ENCODE peak calls at places on chromosomes 6 and 20, in ten cellular contexts. One of them, this sample, is unnamed.

GRCh38 chr20:45798935-45799642 is 7.3 kb downstream of the DNTTIP1 start:
- DNase-seq in GM23248: peak
- DNase-seq in HepG2: peak
- DNase-seq in OCI-LY7: peak
- DNase-seq in DND-41: peak
- DNase-seq in IMR-90: peak
- DNase-seq in endothelial cell of umbilical vein: peak
- DNase-seq in astrocyte: no peak
- DNase-seq in PC-9: no peak
- DNase-seq in H9: peak
- DNase-seq in this sample: no peak

GRCh38 chr6:68657374-68657773 is 22.3 kb downstream of the ADGRB3 start:
- DNase-seq in PC-9: no peak
- DNase-seq in OCI-LY7: no peak
- DNase-seq in astrocyte: no peak
- DNase-seq in IMR-90: no peak
- DNase-seq in endothelial cell of umbilical vein: no peak
- DNase-seq in HepG2: no peak
- DNase-seq in GM23248: no peak
- DNase-seq in DND-41: no peak
- DNase-seq in H9: no peak
- DNase-seq in this sample: no peak

GRCh38 chr6:125753218-125753936 is 3.9 kb downstream of the HEY2 start:
- DNase-seq in PC-9: no peak
- DNase-seq in astrocyte: no peak
- DNase-seq in GM23248: peak
- DNase-seq in HepG2: peak
- DNase-seq in H9: no peak
- DNase-seq in OCI-LY7: peak
- DNase-seq in endothelial cell of umbilical vein: peak
- DNase-seq in IMR-90: peak
- DNase-seq in DND-41: no peak
- DNase-seq in this sample: peak

GRCh38 chr6:5753187-5753586 is 253.5 kb downstream of the NRN1 start:
- DNase-seq in PC-9: no peak
- DNase-seq in endothelial cell of umbilical vein: no peak
- DNase-seq in GM23248: no peak
- DNase-seq in H9: no peak
- DNase-seq in DND-41: no peak
- DNase-seq in OCI-LY7: no peak
- DNase-seq in IMR-90: no peak
- DNase-seq in HepG2: no peak
- DNase-seq in astrocyte: no peak
- DNase-seq in this sample: no peak

GRCh38 chr20:10332656-10333421 is 101.2 kb downstream of the MKKS start:
- DNase-seq in OCI-LY7: no peak
- DNase-seq in DND-41: no peak
- DNase-seq in endothelial cell of umbilical vein: no peak
- DNase-seq in astrocyte: peak
- DNase-seq in H9: no peak
- DNase-seq in PC-9: no peak
- DNase-seq in HepG2: no peak
- DNase-seq in GM23248: no peak
- DNase-seq in IMR-90: peak
- DNase-seq in this sample: no peak

GRCh38 chr6:44527191-44527960 is 139.9 kb downstream of the CDC5L start:
- DNase-seq in IMR-90: no peak
- DNase-seq in OCI-LY7: no peak
- DNase-seq in H9: peak
- DNase-seq in endothelial cell of umbilical vein: no peak
- DNase-seq in HepG2: no peak
- DNase-seq in astrocyte: no peak
- DNase-seq in DND-41: peak
- DNase-seq in PC-9: no peak
- DNase-seq in GM23248: no peak
- DNase-seq in this sample: no peak

GRCh38 chr6:5135783-5136376 is 50.7 kb downstream of the PPP1R3G start:
- DNase-seq in H9: no peak
- DNase-seq in endothelial cell of umbilical vein: peak
- DNase-seq in IMR-90: no peak
- DNase-seq in DND-41: peak
- DNase-seq in PC-9: no peak
- DNase-seq in GM23248: peak
- DNase-seq in OCI-LY7: peak
- DNase-seq in astrocyte: no peak
- DNase-seq in HepG2: peak
- DNase-seq in this sample: peak

GRCh38 chr20:38620501-38620900 is 18.9 kb downstream of the ARHGAP40 start:
- DNase-seq in DND-41: no peak
- DNase-seq in endothelial cell of umbilical vein: no peak
- DNase-seq in IMR-90: no peak
- DNase-seq in H9: no peak
- DNase-seq in OCI-LY7: no peak
- DNase-seq in HepG2: no peak
- DNase-seq in astrocyte: no peak
- DNase-seq in PC-9: no peak
- DNase-seq in GM23248: no peak
- DNase-seq in this sample: no peak

GRCh38 chr6:127191716-127192115 is 73.2 kb downstream of the RSPO3 start:
- DNase-seq in GM23248: peak
- DNase-seq in H9: no peak
- DNase-seq in PC-9: no peak
- DNase-seq in OCI-LY7: no peak
- DNase-seq in IMR-90: peak
- DNase-seq in HepG2: no peak
- DNase-seq in astrocyte: peak
- DNase-seq in DND-41: no peak
- DNase-seq in endothelial cell of umbilical vein: peak
- DNase-seq in this sample: no peak

GRCh38 chr6:11025911-11026635 is 18.0 kb downstream of the ELOVL2 start:
- DNase-seq in GM23248: no peak
- DNase-seq in PC-9: no peak
- DNase-seq in HepG2: no peak
- DNase-seq in endothelial cell of umbilical vein: no peak
- DNase-seq in IMR-90: no peak
- DNase-seq in astrocyte: no peak
- DNase-seq in H9: peak
- DNase-seq in OCI-LY7: peak
- DNase-seq in DND-41: no peak
- DNase-seq in this sample: no peak

GRCh38 chr20:11869641-11870040 is 48.1 kb upstream of the BTBD3 start:
- DNase-seq in OCI-LY7: no peak
- DNase-seq in H9: no peak
- DNase-seq in endothelial cell of umbilical vein: no peak
- DNase-seq in PC-9: no peak
- DNase-seq in DND-41: no peak
- DNase-seq in astrocyte: no peak
- DNase-seq in GM23248: no peak
- DNase-seq in HepG2: no peak
- DNase-seq in IMR-90: no peak
- DNase-seq in this sample: no peak

GRCh38 chr6:90294614-90294988 is 2.0 kb downstream of the BACH2 start:
- DNase-seq in astrocyte: no peak
- DNase-seq in H9: peak
- DNase-seq in PC-9: no peak
- DNase-seq in HepG2: no peak
- DNase-seq in endothelial cell of umbilical vein: no peak
- DNase-seq in GM23248: peak
- DNase-seq in DND-41: no peak
- DNase-seq in IMR-90: no peak
- DNase-seq in OCI-LY7: peak
- DNase-seq in this sample: no peak

GRCh38 chr6:149440735-149441662 is 40.9 kb downstream of the SUMO4 start:
- DNase-seq in GM23248: no peak
- DNase-seq in HepG2: peak
- DNase-seq in astrocyte: peak
- DNase-seq in PC-9: no peak
- DNase-seq in H9: no peak
- DNase-seq in OCI-LY7: no peak
- DNase-seq in IMR-90: peak
- DNase-seq in endothelial cell of umbilical vein: no peak
- DNase-seq in DND-41: peak
- DNase-seq in this sample: no peak
- H2AFZ ChIP-seq in GM23248: no peak
- H2AFZ ChIP-seq in HepG2: peak
- H2AFZ ChIP-seq in astrocyte: peak
- H2AFZ ChIP-seq in PC-9: no peak
- H2AFZ ChIP-seq in H9: no peak
- H2AFZ ChIP-seq in OCI-LY7: no peak
- H2AFZ ChIP-seq in IMR-90: peak
- H2AFZ ChIP-seq in endothelial cell of umbilical vein: no peak
- H2AFZ ChIP-seq in DND-41: no peak
- H2AFZ ChIP-seq in this sample: no peak

GRCh38 chr6:14784596-14785360 is 461.1 kb upstream of the JARID2 start:
- DNase-seq in HepG2: no peak
- DNase-seq in DND-41: no peak
- DNase-seq in endothelial cell of umbilical vein: no peak
- DNase-seq in IMR-90: no peak
- DNase-seq in OCI-LY7: no peak
- DNase-seq in GM23248: no peak
- DNase-seq in H9: peak
- DNase-seq in PC-9: no peak
- DNase-seq in astrocyte: no peak
- DNase-seq in this sample: no peak
- H2AFZ ChIP-seq in HepG2: no peak
- H2AFZ ChIP-seq in DND-41: peak
- H2AFZ ChIP-seq in endothelial cell of umbilical vein: no peak
- H2AFZ ChIP-seq in IMR-90: peak
- H2AFZ ChIP-seq in OCI-LY7: no peak
- H2AFZ ChIP-seq in GM23248: no peak
- H2AFZ ChIP-seq in H9: no peak
- H2AFZ ChIP-seq in PC-9: no peak
- H2AFZ ChIP-seq in astrocyte: peak
- H2AFZ ChIP-seq in this sample: no peak

GRCh38 chr6:13712485-13712990 is 903 bp upstream of the RANBP9 start:
- DNase-seq in GM23248: peak
- DNase-seq in DND-41: no peak
- DNase-seq in OCI-LY7: peak
- DNase-seq in astrocyte: no peak
- DNase-seq in H9: no peak
- DNase-seq in PC-9: peak
- DNase-seq in IMR-90: peak
- DNase-seq in HepG2: no peak
- DNase-seq in endothelial cell of umbilical vein: peak
- DNase-seq in this sample: no peak

GRCh38 chr6:13711726-13712484 is at the start of gene RANBP9:
- DNase-seq in HepG2: peak
- DNase-seq in H9: peak
- DNase-seq in DND-41: peak
- DNase-seq in endothelial cell of umbilical vein: peak
- DNase-seq in astrocyte: peak
- DNase-seq in OCI-LY7: peak
- DNase-seq in GM23248: peak
- DNase-seq in PC-9: peak
- DNase-seq in IMR-90: peak
- DNase-seq in this sample: peak

GRCh38 chr6:13709698-13710551 is 1.7 kb downstream of the RANBP9 start:
- DNase-seq in endothelial cell of umbilical vein: peak
- DNase-seq in IMR-90: peak
- DNase-seq in astrocyte: peak
- DNase-seq in DND-41: peak
- DNase-seq in H9: no peak
- DNase-seq in PC-9: peak
- DNase-seq in OCI-LY7: peak
- DNase-seq in GM23248: peak
- DNase-seq in HepG2: peak
- DNase-seq in this sample: no peak

GRCh38 chr6:13711384-13711725 is 280 bp downstream of the RANBP9 start:
- DNase-seq in IMR-90: no peak
- DNase-seq in HepG2: no peak
- DNase-seq in astrocyte: peak
- DNase-seq in GM23248: no peak
- DNase-seq in endothelial cell of umbilical vein: no peak
- DNase-seq in OCI-LY7: peak
- DNase-seq in H9: peak
- DNase-seq in PC-9: no peak
- DNase-seq in DND-41: no peak
- DNase-seq in this sample: no peak

DNA sequence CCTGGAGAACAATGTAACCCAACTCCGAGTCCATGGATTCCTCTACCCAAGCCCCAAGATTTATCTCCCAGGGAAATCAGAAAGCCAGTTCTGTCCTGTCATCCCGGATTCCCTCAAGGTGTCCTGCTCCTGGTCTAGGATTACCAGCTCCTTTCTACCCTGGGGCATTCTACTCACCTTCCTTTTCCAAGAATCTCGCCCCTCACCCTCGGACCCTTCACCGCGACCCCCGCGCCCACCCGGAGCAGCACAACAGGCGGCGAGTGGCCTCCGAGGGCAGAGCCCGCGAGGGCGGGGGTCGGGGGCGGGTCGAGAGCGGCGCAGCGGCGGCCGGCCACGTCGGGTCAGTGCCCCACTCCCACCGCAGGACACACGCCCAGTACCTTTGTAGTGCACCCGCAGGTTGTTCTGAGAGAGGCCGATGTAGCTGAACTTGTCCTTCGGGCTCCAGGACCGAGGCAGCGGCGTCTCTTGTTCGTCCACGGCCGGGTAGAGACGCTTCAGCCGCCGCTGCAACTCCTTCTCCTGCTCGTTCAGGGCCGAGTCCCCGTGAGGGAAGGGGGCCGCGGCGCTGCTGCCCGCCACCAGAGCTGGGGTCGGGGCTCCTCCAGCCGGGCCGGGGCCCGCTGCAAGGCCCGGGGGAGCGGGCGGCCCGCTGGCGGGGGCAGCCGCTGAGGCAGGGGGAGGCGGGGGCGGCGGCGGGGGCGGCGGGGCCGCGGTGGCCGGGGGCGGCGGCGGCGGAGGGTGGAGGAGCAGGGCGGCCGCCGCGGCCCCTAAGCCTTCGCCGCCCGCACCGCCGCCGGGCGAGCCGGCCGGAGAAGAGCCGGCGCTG is 867 bp downstream of the RANBP9 start:
- DNase-seq in DND-41: peak
- DNase-seq in PC-9: no peak
- DNase-seq in astrocyte: no peak
- DNase-seq in H9: peak
- DNase-seq in endothelial cell of umbilical vein: peak
- DNase-seq in GM23248: peak
- DNase-seq in IMR-90: no peak
- DNase-seq in HepG2: peak
- DNase-seq in OCI-LY7: peak
- DNase-seq in this sample: no peak
- H2AFZ ChIP-seq in DND-41: peak
- H2AFZ ChIP-seq in PC-9: peak
- H2AFZ ChIP-seq in astrocyte: peak
- H2AFZ ChIP-seq in H9: no peak
- H2AFZ ChIP-seq in endothelial cell of umbilical vein: peak
- H2AFZ ChIP-seq in GM23248: peak
- H2AFZ ChIP-seq in IMR-90: peak
- H2AFZ ChIP-seq in HepG2: no peak
- H2AFZ ChIP-seq in OCI-LY7: no peak
- H2AFZ ChIP-seq in this sample: no peak

DNA sequence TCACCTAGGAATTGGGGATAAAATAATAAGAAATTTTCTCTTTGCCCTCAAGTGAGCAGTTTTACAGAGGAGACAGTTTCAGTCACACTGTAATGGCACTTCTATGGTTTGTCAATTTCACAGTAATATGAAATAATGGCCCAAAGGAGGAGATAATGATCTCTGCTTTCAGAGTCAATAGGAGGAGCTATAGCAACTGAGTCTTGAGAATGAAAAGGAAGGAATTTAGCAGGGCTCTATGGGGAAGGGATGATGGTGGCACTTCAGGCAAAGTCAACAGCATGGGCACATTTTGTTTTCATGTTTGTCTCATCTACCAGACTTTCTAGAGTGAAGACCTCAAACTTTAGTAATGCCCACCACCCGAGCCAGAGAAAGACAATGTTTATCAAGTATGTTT is 138.3 kb upstream of the HMGN3 start:
- DNase-seq in endothelial cell of umbilical vein: no peak
- DNase-seq in PC-9: no peak
- DNase-seq in OCI-LY7: no peak
- DNase-seq in HepG2: no peak
- DNase-seq in H9: no peak
- DNase-seq in GM23248: no peak
- DNase-seq in DND-41: no peak
- DNase-seq in IMR-90: no peak
- DNase-seq in astrocyte: no peak
- DNase-seq in this sample: no peak
- H2AFZ ChIP-seq in endothelial cell of umbilical vein: no peak
- H2AFZ ChIP-seq in PC-9: no peak
- H2AFZ ChIP-seq in OCI-LY7: no peak
- H2AFZ ChIP-seq in HepG2: no peak
- H2AFZ ChIP-seq in H9: no peak
- H2AFZ ChIP-seq in GM23248: no peak
- H2AFZ ChIP-seq in DND-41: no peak
- H2AFZ ChIP-seq in IMR-90: no peak
- H2AFZ ChIP-seq in astrocyte: no peak
- H2AFZ ChIP-seq in this sample: no peak

This sample was measured in HCT116.